ENCODE peak calls at places on chromosomes 3 and 15, in six cellular contexts. X, V, E, A, N and K are unnamed samples.

GRCh38 chr3:22627993-22628499 is 575.1 kb upstream of the UBE2E2 start:
- DNase-seq in X (no peak), V (no peak), E (no peak), A (no peak), N (no peak), K (no peak)

GRCh38 chr3:12193485-12194165 is 34.9 kb upstream of the TIMP4 start:
- DNase-seq in X (peak), V (peak), E (peak), A (no peak), N (no peak), K (no peak)

GRCh38 chr15:63818191-63818590 is 15.6 kb downstream of the HERC1 start:
- DNase-seq in X (no peak), V (no peak), E (no peak), A (peak), N (no peak), K (no peak)

GRCh38 chr15:85003593-85004312 is 22.1 kb downstream of the PDE8A start:
- DNase-seq in X (no peak), V (no peak), E (no peak), A (no peak), N (no peak), K (no peak)

GRCh38 chr15:47822066-47822465 is 104.8 kb downstream of the SEMA6D start:
- DNase-seq in X (no peak), V (no peak), E (no peak), A (no peak), N (no peak), K (peak)

GRCh38 chr3:191715585-191715984 is 254.6 kb downstream of the PYDC2 start:
- DNase-seq in X (no peak), V (no peak), E (no peak), A (no peak), N (no peak), K (no peak)

GRCh38 chr3:44186712-44187111 is 55.0 kb upstream of the TOPAZ1 start:
- DNase-seq in X (no peak), V (no peak), E (no peak), A (no peak), N (no peak), K (no peak)

GRCh38 chr15:39501366-39501765 is 79.5 kb upstream of the THBS1 start:
- DNase-seq in X (no peak), V (no peak), E (no peak), A (no peak), N (no peak), K (no peak)

GRCh38 chr3:9778102-9778501 is 8.4 kb upstream of the CAMK1 start:
- DNase-seq in X (no peak), V (no peak), E (no peak), A (no peak), N (no peak), K (no peak)

GRCh38 chr3:123884258-123884831 is at the start of gene MYLK:
- DNase-seq in X (no peak), V (peak), E (peak), A (peak), N (peak), K (peak)

GRCh38 chr3:142174559-142174958 is 25.2 kb upstream of the TFDP2 start:
- DNase-seq in X (no peak), V (no peak), E (no peak), A (no peak), N (no peak), K (no peak)

GRCh38 chr3:147419731-147420360 is 10.7 kb downstream of the ZIC1 start:
- DNase-seq in X (no peak), V (no peak), E (no peak), A (no peak), N (no peak), K (no peak)

GRCh38 chr3:113275876-113276580 is 64.7 kb downstream of the BOC start:
- DNase-seq in X (peak), V (no peak), E (peak), A (no peak), N (no peak), K (no peak)

GRCh38 chr15:98648654-98649537 is 557 bp downstream of the IGF1R start:
- DNase-seq in X (no peak), V (no peak), E (no peak), A (peak), N (no peak), K (peak)

GRCh38 chr15:64503197-64503596 is 42.8 kb downstream of the ZNF609 start:
- DNase-seq in X (no peak), V (no peak), E (no peak), A (no peak), N (no peak), K (no peak)

GRCh38 chr15:78146437-78147154 is 2.6 kb upstream of the IDH3A start:
- DNase-seq in X (no peak), V (no peak), E (no peak), A (no peak), N (no peak), K (peak)

GRCh38 chr3:137524751-137525150 is 239.4 kb upstream of the SOX14 start:
- DNase-seq in X (no peak), V (no peak), E (no peak), A (no peak), N (no peak), K (no peak)

GRCh38 chr15:31412824-31413223 is 86.2 kb downstream of the KLF13 start:
- DNase-seq in X (no peak), V (no peak), E (no peak), A (no peak), N (no peak), K (no peak)

GRCh38 chr3:186940965-186941364 is 10.6 kb downstream of the ST6GAL1 start:
- DNase-seq in X (no peak), V (no peak), E (no peak), A (no peak), N (no peak), K (no peak)

GRCh38 chr3:155130001-155130400 is 49.9 kb downstream of the MME start:
- DNase-seq in X (no peak), V (no peak), E (no peak), A (no peak), N (no peak), K (no peak)

GRCh38 chr3:11155341-11156025 is 1.2 kb downstream of the HRH1 start:
- DNase-seq in X (no peak), V (peak), E (peak), A (peak), N (no peak), K (peak)

GRCh38 chr3:169509780-169510179 is 153.7 kb downstream of the MECOM start:
- DNase-seq in X (no peak), V (no peak), E (no peak), A (no peak), N (no peak), K (no peak)

GRCh38 chr15:98954411-98954810 is 53.2 kb downstream of the PGPEP1L start:
- DNase-seq in X (peak), V (no peak), E (no peak), A (no peak), N (no peak), K (no peak)

GRCh38 chr3:194404365-194405140 is 5.5 kb upstream of the GP5 start:
- DNase-seq in X (no peak), V (peak), E (peak), A (no peak), N (no peak), K (peak)

GRCh38 chr15:66905954-66906353 is 159.4 kb upstream of the SMAD3 start:
- DNase-seq in X (no peak), V (no peak), E (no peak), A (no peak), N (no peak), K (no peak)

GRCh38 chr3:138049157-138049919 is 39.4 kb downstream of the CLDN18 start:
- DNase-seq in X (no peak), V (no peak), E (no peak), A (no peak), N (no peak), K (no peak)

GRCh38 chr3:69081583-69082262 is 1.6 kb upstream of the UBA3 start:
- DNase-seq in X (peak), V (no peak), E (no peak), A (peak), N (no peak), K (no peak)

GRCh38 chr15:78051622-78052405 is 25.7 kb downstream of the TBC1D2B start:
- DNase-seq in X (no peak), V (no peak), E (no peak), A (no peak), N (no peak), K (no peak)

GRCh38 chr3:87792532-87793321 is 266.1 kb downstream of the CGGBP1 start:
- DNase-seq in X (no peak), V (no peak), E (no peak), A (peak), N (no peak), K (no peak)

GRCh38 chr3:177979684-177980083 is 556.6 kb upstream of the KCNMB2 start:
- DNase-seq in X (no peak), V (no peak), E (no peak), A (no peak), N (no peak), K (no peak)

GRCh38 chr3:165895919-165896318 is 58.7 kb upstream of the BCHE start:
- DNase-seq in X (no peak), V (peak), E (peak), A (peak), N (no peak), K (no peak)

GRCh38 chr15:65528461-65529060 is 1.7 kb upstream of the HACD3 start:
- DNase-seq in X (no peak), V (no peak), E (no peak), A (no peak), N (no peak), K (no peak)

GRCh38 chr3:50639055-50639494 is 22.1 kb downstream of the MAPKAPK3 start:
- DNase-seq in X (no peak), V (no peak), E (no peak), A (no peak), N (no peak), K (no peak)

GRCh38 chr3:49681232-49681522 is 7.0 kb downstream of the APEH start:
- DNase-seq in X (no peak), V (no peak), E (no peak), A (no peak), N (no peak), K (no peak)

GRCh38 chr3:110237091-110237615 is 834.5 kb upstream of the NECTIN3 start:
- DNase-seq in X (no peak), V (no peak), E (no peak), A (no peak), N (no peak), K (no peak)

GRCh38 chr3:165854696-165855095 is 17.5 kb upstream of the BCHE start:
- DNase-seq in X (no peak), V (no peak), E (peak), A (peak), N (no peak), K (peak)

GRCh38 chr3:13894096-13894811 is 14.4 kb upstream of the WNT7A start:
- DNase-seq in X (no peak), V (no peak), E (no peak), A (no peak), N (no peak), K (no peak)

GRCh38 chr3:149886957-149887356 is 73.9 kb downstream of the RNF13 start:
- DNase-seq in X (no peak), V (no peak), E (no peak), A (no peak), N (no peak), K (no peak)

GRCh38 chr15:63046927-63047760 is 4.6 kb downstream of the TPM1 start:
- DNase-seq in X (no peak), V (no peak), E (no peak), A (no peak), N (no peak), K (peak)

GRCh38 chr3:72318504-72319201 is 529.6 kb downstream of the SHQ1 start:
- DNase-seq in X (no peak), V (no peak), E (peak), A (no peak), N (no peak), K (peak)

GRCh38 chr3:72322264-72322976 is 525.8 kb downstream of the SHQ1 start:
- DNase-seq in X (no peak), V (no peak), E (no peak), A (peak), N (no peak), K (no peak)

GRCh38 chr3:72320096-72320910 is 527.9 kb downstream of the SHQ1 start:
- DNase-seq in X (no peak), V (no peak), E (no peak), A (peak), N (no peak), K (no peak)

GRCh38 chr3:72319202-72320095 is 528.8 kb downstream of the SHQ1 start:
- DNase-seq in X (no peak), V (no peak), E (no peak), A (peak), N (no peak), K (no peak)

GRCh38 chr3:72320911-72321385 is 527.3 kb downstream of the SHQ1 start:
- DNase-seq in X (no peak), V (no peak), E (no peak), A (no peak), N (no peak), K (no peak)
- TF ChIP-seq JUND in X (no peak), V (no peak), E (no peak), A (no peak), N (no peak), K (no peak)

DNA sequence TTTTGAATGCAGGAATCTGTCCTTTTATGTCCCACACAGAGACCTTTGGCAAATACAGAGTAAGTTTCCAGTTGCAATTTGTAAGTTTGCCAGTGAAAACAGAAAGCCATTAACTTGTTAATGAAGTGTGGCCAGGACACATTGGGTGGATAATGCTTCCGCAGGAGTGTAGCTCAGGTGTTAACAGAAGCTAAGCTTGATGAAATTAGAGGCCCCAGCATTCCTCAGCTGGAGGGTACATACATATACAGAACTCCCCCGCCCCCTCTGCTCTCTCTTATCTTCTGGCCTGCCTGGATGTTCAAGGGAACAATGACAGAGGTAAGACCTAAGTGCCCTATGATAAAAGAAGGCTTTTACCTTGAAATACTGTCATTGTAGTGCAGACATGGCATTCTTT is 8.2 kb upstream of the LRRC2 start:
- DNase-seq in X (no peak), V (no peak), E (peak), A (no peak), N (peak), K (no peak)
- TF ChIP-seq JUND in X (no peak), V (no peak), E (no peak), A (no peak), N (no peak), K (no peak)

GRCh38 chr15:40963201-40963600 is 9.9 kb downstream of the CHAC1 start:
- DNase-seq in X (no peak), V (no peak), E (no peak), A (no peak), N (no peak), K (no peak)

GRCh38 chr15:40960151-40960885 is 7.0 kb downstream of the CHAC1 start:
- DNase-seq in X (no peak), V (no peak), E (no peak), A (no peak), N (no peak), K (no peak)

GRCh38 chr15:40958723-40959122 is 5.5 kb downstream of the CHAC1 start:
- DNase-seq in X (no peak), V (no peak), E (no peak), A (no peak), N (no peak), K (no peak)

GRCh38 chr15:40959331-40960141 is 6.3 kb downstream of the CHAC1 start:
- DNase-seq in X (no peak), V (no peak), E (no peak), A (no peak), N (no peak), K (no peak)

GRCh38 chr15:40960926-40961325 is 7.7 kb downstream of the CHAC1 start:
- DNase-seq in X (no peak), V (peak), E (no peak), A (no peak), N (no peak), K (no peak)
- TF ChIP-seq JUND in X (no peak), V (no peak), E (no peak), A (no peak), N (no peak), K (no peak)

GRCh38 chr3:29427266-29428103 is 146.6 kb downstream of the RBMS3 start:
- DNase-seq in X (no peak), V (no peak), E (no peak), A (no peak), N (no peak), K (no peak)
- TF ChIP-seq JUND in X (no peak), V (no peak), E (no peak), A (no peak), N (no peak), K (no peak)

DNA sequence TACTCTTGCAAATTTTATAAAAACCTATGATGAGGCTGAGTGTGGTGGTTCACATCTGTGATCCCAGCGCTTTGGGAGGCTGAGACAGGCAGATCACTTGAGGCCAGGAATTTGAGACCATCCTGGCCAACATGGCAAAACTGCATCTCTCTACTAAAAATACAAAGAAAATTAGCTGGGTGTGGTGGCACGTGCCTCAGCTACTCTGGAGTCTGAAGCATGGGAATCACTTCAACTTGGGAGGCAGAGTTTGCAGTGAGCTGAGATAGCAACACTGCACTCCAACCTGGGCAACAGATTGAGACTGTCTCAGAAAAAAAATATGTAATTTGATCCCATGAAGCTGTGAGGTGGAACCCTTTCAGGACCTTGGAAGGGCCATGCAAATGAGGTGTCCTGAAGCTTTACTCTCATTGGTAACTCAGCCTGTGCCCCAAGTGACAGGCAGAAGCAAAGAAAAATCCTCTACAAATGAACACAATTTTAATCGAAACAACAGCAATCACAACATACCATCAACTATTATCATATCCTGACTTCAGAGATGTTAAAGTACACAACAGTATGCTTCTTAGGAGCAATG is 84.6 kb upstream of the CDV3 start:
- DNase-seq in X (no peak), V (no peak), E (peak), A (no peak), N (no peak), K (peak)
- TF ChIP-seq JUND in X (no peak), V (no peak), E (no peak), A (no peak), N (no peak), K (no peak)